ENCODE peak calls at places on chromosome 12, in seven cellular contexts. X is WTC11, J is NCI-H345, E is neural progenitor cell, G is mammary epithelial cell, Q is left lung, M is SW480. S is an unnamed sample.

GRCh38 chr12:66035289-66035961 is 95.1 kb downstream of the LLPH start:
- DNase-seq in X (no peak), J (no peak), E (peak), G (peak), Q (no peak), M (peak), S (peak)

GRCh38 chr12:120404271-120404670 is 33.6 kb upstream of the COX6A1 start:
- DNase-seq in X (no peak), J (no peak), E (no peak), G (no peak), Q (no peak), M (no peak), S (no peak)

GRCh38 chr12:28219827-28220226 is 29.6 kb downstream of the CCDC91 start:
- DNase-seq in X (no peak), J (no peak), E (no peak), G (no peak), Q (no peak), M (no peak), S (no peak)

GRCh38 chr12:104529130-104529874 is 72.6 kb downstream of the CHST11 start:
- DNase-seq in X (no peak), J (no peak), E (no peak), G (no peak), Q (no peak), M (no peak), S (no peak)

GRCh38 chr12:88638956-88639355 is 58.7 kb upstream of the KITLG start:
- DNase-seq in X (no peak), J (no peak), E (no peak), G (no peak), Q (no peak), M (no peak), S (no peak)

GRCh38 chr12:6941786-6942185 is 1.8 kb upstream of the RNU7-1 start:
- DNase-seq in X (no peak), J (no peak), E (no peak), G (no peak), Q (no peak), M (no peak), S (no peak)

GRCh38 chr12:12913626-12914388 is 22.4 kb downstream of the GPRC5A start:
- DNase-seq in X (no peak), J (no peak), E (no peak), G (no peak), Q (no peak), M (no peak), S (no peak)

GRCh38 chr12:121825041-121825523 is 21.3 kb downstream of the SETD1B start:
- DNase-seq in X (no peak), J (no peak), E (no peak), G (no peak), Q (no peak), M (no peak), S (no peak)

GRCh38 chr12:106304001-106304421 is 1.5 kb downstream of the TCP11L2 start:
- DNase-seq in X (no peak), J (peak), E (peak), G (no peak), Q (no peak), M (no peak), S (no peak)

GRCh38 chr12:37548266-37548805 is 768.2 kb upstream of the ALG10B start:
- DNase-seq in X (no peak), J (no peak), E (no peak), G (no peak), Q (no peak), M (no peak), S (no peak)

GRCh38 chr12:68609955-68610434 is 704 bp upstream of the RAP1B start:
- DNase-seq in X (no peak), J (no peak), E (peak), G (peak), Q (no peak), M (no peak), S (no peak)

GRCh38 chr12:132269266-132269968 is 60.0 kb downstream of the GALNT9 start:
- DNase-seq in X (no peak), J (no peak), E (no peak), G (no peak), Q (peak), M (no peak), S (no peak)

GRCh38 chr12:52906049-52906645 is 1.3 kb upstream of the KRT8 start:
- DNase-seq in X (no peak), J (peak), E (no peak), G (peak), Q (no peak), M (peak), S (peak)

GRCh38 chr12:89384050-89384749 is 31.9 kb upstream of the DUSP6 start:
- DNase-seq in X (peak), J (peak), E (peak), G (peak), Q (no peak), M (no peak), S (peak)

GRCh38 chr12:88272456-88272855 is 130.3 kb downstream of the TMTC3 start:
- DNase-seq in X (no peak), J (no peak), E (no peak), G (no peak), Q (no peak), M (no peak), S (no peak)

GRCh38 chr12:12696562-12697383 is 790 bp upstream of the GPR19 start:
- DNase-seq in X (peak), J (peak), E (peak), G (peak), Q (peak), M (peak), S (peak)

GRCh38 chr12:93419388-93420034 is 22.2 kb downstream of the UBE2N start:
- DNase-seq in X (no peak), J (peak), E (peak), G (peak), Q (no peak), M (peak), S (peak)

GRCh38 chr12:46154221-46154975 is 114.4 kb downstream of the SLC38A1 start:
- DNase-seq in X (no peak), J (no peak), E (no peak), G (peak), Q (no peak), M (no peak), S (peak)

GRCh38 chr12:52091869-52092268 is 12.4 kb downstream of the SMIM41 start:
- DNase-seq in X (no peak), J (peak), E (no peak), G (no peak), Q (no peak), M (peak), S (no peak)

GRCh38 chr12:113479578-113480335 is 8.1 kb upstream of the LHX5 start:
- DNase-seq in X (peak), J (no peak), E (peak), G (no peak), Q (no peak), M (no peak), S (peak)

GRCh38 chr12:113469893-113470743 is 1.6 kb downstream of the LHX5 start:
- DNase-seq in X (no peak), J (no peak), E (peak), G (no peak), Q (no peak), M (no peak), S (no peak)

GRCh38 chr12:104249017-104249416 is 33.4 kb downstream of the TXNRD1 start:
- DNase-seq in X (no peak), J (no peak), E (no peak), G (no peak), Q (no peak), M (no peak), S (no peak)

GRCh38 chr12:59182191-59182590 is 261.9 kb upstream of the LRIG3 start:
- DNase-seq in X (no peak), J (no peak), E (no peak), G (peak), Q (no peak), M (no peak), S (no peak)

GRCh38 chr12:10891937-10892336 is 7.9 kb upstream of the PRH1 start:
- DNase-seq in X (no peak), J (no peak), E (no peak), G (no peak), Q (no peak), M (no peak), S (no peak)

GRCh38 chr12:67969134-67969782 is 20.0 kb upstream of the IFNG-AS1 start:
- DNase-seq in X (no peak), J (no peak), E (no peak), G (no peak), Q (no peak), M (no peak), S (no peak)